ENCODE peak calls at places on chromosome 2, in nine cellular contexts. I, W, H, B, L, M, T, K and G are unnamed samples.

GRCh38 chr2:121247534-121247933 is 37.5 kb downstream of the TFCP2L1 start:
- DNase-seq in I (no peak), W (no peak), H (no peak), B (no peak), L (no peak), M (no peak), T (no peak), K (no peak), G (no peak)

GRCh38 chr2:19140463-19141208 is 217.8 kb downstream of the OSR1 start:
- DNase-seq in I (no peak), W (no peak), H (no peak), B (no peak), L (no peak), M (no peak), T (no peak), K (peak; percentile 99), G (no peak)

GRCh38 chr2:206086683-206087350 is 843 bp upstream of the INO80D start:
- DNase-seq in I (no peak), W (no peak), H (no peak), B (peak; percentile 32), L (no peak), M (peak; percentile 39), T (no peak), K (peak; percentile 74), G (peak; percentile 23)

GRCh38 chr2:222568866-222569265 is 87.0 kb downstream of the FARSB start:
- DNase-seq in I (no peak), W (no peak), H (peak; percentile 34), B (no peak), L (no peak), M (no peak), T (peak; percentile 41), K (no peak), G (no peak)

GRCh38 chr2:98608962-98609604 is 694 bp downstream of the UNC50 start:
- DNase-seq in I (peak; percentile 85), W (no peak), H (no peak), B (peak; percentile 24), L (no peak), M (peak; percentile 41), T (peak; percentile 43), K (no peak), G (peak; percentile 5)

GRCh38 chr2:31414601-31415241 is at the start of gene XDH:
- DNase-seq in I (no peak), W (no peak), H (no peak), B (no peak), L (no peak), M (peak; percentile 98), T (no peak), K (no peak), G (no peak)

GRCh38 chr2:181627545-181627944 is 29.4 kb downstream of the CERKL start:
- DNase-seq in I (no peak), W (no peak), H (no peak), B (no peak), L (no peak), M (no peak), T (no peak), K (no peak), G (no peak)

GRCh38 chr2:70069049-70069448 is 18.2 kb upstream of the PCBP1 start:
- DNase-seq in I (no peak), W (peak; percentile 55), H (no peak), B (no peak), L (no peak), M (peak; percentile 99), T (no peak), K (peak; percentile 88), G (no peak)

GRCh38 chr2:171602352-171602751 is 80.1 kb downstream of the CYBRD1 start:
- DNase-seq in I (no peak), W (no peak), H (no peak), B (no peak), L (no peak), M (no peak), T (no peak), K (no peak), G (no peak)

GRCh38 chr2:113039158-113039557 is 13.5 kb downstream of the IL36B start:
- DNase-seq in I (no peak), W (no peak), H (no peak), B (no peak), L (no peak), M (no peak), T (no peak), K (no peak), G (no peak)

GRCh38 chr2:113034016-113034415 is 18.7 kb downstream of the IL36B start:
- DNase-seq in I (no peak), W (no peak), H (no peak), B (no peak), L (no peak), M (no peak), T (no peak), K (no peak), G (no peak)

GRCh38 chr2:113041871-113042270 is 10.8 kb downstream of the IL36B start:
- DNase-seq in I (no peak), W (no peak), H (no peak), B (peak; percentile 1), L (no peak), M (peak; percentile 23), T (no peak), K (no peak), G (no peak)

GRCh38 chr2:113036763-113037162 is 15.9 kb downstream of the IL36B start:
- DNase-seq in I (no peak), W (no peak), H (no peak), B (no peak), L (no peak), M (no peak), T (no peak), K (no peak), G (no peak)

DNA sequence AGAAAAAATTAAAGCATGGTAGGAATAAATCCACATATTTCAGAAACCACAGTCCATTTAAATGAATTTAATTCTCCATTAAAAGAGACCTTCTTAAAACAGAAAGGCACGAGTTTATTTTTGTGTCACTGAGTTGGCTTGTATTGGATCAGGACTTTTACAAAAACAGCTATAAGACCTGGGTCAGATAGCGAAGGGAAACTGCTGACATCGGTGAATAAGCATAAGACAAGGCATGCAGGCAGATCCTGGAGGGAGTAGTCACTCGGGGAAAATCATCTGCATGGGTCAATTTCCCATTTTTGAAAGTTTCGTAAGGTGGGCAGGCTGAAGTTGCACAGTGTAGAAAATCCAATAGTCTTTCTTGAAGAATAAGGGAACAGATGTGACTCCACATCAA is 13.0 kb downstream of the IL36B start:
- DNase-seq in I (no peak), W (no peak), H (no peak), B (no peak), L (no peak), M (no peak), T (no peak), K (no peak), G (no peak)
- H3K27ac ChIP-seq in I (no peak overlapping the region), W (no peak overlapping the region), H (no peak overlapping the region), B (no peak overlapping the region), L (no peak overlapping the region), M (no peak overlapping the region), T (no peak overlapping the region), K (no peak overlapping the region), G (no peak overlapping the region)

GRCh38 chr2:212906620-212907019 is 244.8 kb downstream of the IKZF2 start:
- DNase-seq in I (no peak), W (no peak), H (no peak), B (no peak), L (no peak), M (no peak), T (no peak), K (no peak), G (no peak)
- H3K27ac ChIP-seq in I (no peak overlapping the region), W (no peak overlapping the region), H (no peak overlapping the region), B (no peak overlapping the region), L (no peak overlapping the region), M (no peak overlapping the region), T (no peak overlapping the region), K (no peak overlapping the region), G (peak overlapping the region; percentile 73)

DNA sequence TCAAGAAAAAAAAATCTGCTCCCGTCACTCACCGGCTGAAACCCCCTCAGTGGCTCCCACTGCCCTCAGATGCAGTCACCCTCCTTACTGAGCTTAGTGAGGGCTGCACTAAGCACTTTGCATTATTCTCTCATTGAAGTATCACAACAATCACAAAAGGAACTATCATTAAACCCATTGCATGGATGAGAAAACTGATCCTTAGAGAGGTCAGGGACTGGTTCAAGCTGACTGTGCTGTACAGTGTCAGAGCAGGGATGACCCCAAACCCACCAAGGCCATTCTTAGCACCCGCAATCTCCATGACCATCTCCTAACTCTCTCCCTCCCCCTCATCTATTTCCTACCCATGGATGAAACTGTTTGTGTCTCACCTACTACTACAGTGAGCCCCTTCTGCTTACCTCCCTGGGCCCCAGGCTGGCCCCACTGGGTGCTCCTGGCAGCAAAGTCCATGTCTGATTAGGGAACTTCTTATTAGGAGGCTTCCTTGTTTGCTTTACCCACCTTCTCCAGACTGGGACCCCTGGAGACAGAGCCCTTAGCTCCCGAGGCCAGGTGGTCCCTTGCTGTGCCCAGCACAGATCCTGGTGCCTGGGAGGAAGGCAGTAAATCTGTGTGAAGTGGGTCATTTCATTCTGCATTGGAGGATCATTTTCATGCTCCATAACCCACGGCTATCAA is 139.3 kb upstream of the ID2 start:
- DNase-seq in I (peak; percentile 65), W (no peak), H (peak; percentile 3), B (no peak), L (no peak), M (no peak), T (no peak), K (no peak), G (no peak)
- H3K27ac ChIP-seq in I (peak overlapping the region; percentile 87), W (peak overlapping the region; percentile 27), H (no peak overlapping the region), B (peak overlapping the region; percentile 98), L (peak overlapping the region; percentile 60), M (peak overlapping the region; percentile 72), T (no peak overlapping the region), K (no peak overlapping the region), G (no peak overlapping the region)

GRCh38 chr2:161422812-161423211 is 6.7 kb downstream of the TBR1 start:
- DNase-seq in I (no peak), W (no peak), H (no peak), B (no peak), L (no peak), M (no peak), T (no peak), K (no peak), G (no peak)

GRCh38 chr2:161423351-161424178 is 7.5 kb downstream of the TBR1 start:
- DNase-seq in I (no peak), W (no peak), H (no peak), B (no peak), L (no peak), M (no peak), T (no peak), K (no peak), G (no peak)

GRCh38 chr2:161425966-161426365 is 9.9 kb downstream of the TBR1 start:
- DNase-seq in I (no peak), W (no peak), H (no peak), B (no peak), L (no peak), M (no peak), T (no peak), K (no peak), G (no peak)

GRCh38 chr2:161424992-161425391 is 8.9 kb downstream of the TBR1 start:
- DNase-seq in I (no peak), W (no peak), H (no peak), B (no peak), L (no peak), M (no peak), T (no peak), K (no peak), G (no peak)

DNA sequence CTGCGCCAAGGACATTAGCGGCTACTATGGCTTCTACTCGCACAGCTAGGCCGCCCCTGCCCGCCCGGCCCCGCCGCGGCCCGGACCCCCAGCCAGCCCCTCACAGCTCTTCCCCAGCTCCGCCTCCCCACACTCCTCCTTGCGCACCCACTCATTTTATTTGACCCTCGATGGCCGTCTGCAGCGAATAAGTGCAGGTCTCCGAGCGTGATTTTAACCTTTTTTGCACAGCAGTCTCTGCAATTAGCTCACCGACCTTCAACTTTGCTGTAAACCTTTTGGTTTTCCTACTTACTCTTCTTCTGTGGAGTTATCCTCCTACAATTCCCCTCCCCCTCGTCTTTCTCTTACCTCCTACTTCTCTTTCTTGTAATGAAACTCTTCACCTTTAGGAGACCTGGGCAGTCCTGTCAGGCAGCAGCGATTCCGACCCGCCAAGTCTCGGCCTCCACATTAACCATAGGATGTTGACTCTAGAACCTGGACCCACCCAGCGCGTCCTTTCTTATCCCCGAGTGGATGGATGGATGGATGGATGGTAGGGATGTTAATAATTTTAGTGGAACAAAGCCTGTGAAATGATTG is 8.2 kb downstream of the TBR1 start:
- DNase-seq in I (no peak), W (no peak), H (no peak), B (no peak), L (no peak), M (no peak), T (no peak), K (no peak), G (no peak)
- H3K27ac ChIP-seq in I (no peak overlapping the region), W (no peak overlapping the region), H (no peak overlapping the region), B (no peak overlapping the region), L (no peak overlapping the region), M (no peak overlapping the region), T (no peak overlapping the region), K (no peak overlapping the region), G (no peak overlapping the region)